ENCODE peak calls at places on chromosomes 16 and 17, in seven cellular contexts. One of them, this sample, is unnamed.

GRCh38 chr16:52578829-52579193 is 31.9 kb upstream of the TOX3 start:
- DNase-seq in SK-N-SH: no peak
- DNase-seq in ovary: no peak
- DNase-seq in neural progenitor cell: no peak
- DNase-seq in psoas muscle: no peak
- DNase-seq in left ventricle myocardium inferior: no peak
- DNase-seq in body of pancreas: no peak
- DNase-seq in this sample: no peak

GRCh38 chr17:77506371-77506991 is 365.7 kb downstream of the SEC14L1 start:
- DNase-seq in SK-N-SH: peak; percentile 36
- DNase-seq in ovary: no peak
- DNase-seq in neural progenitor cell: no peak
- DNase-seq in psoas muscle: no peak
- DNase-seq in left ventricle myocardium inferior: no peak
- DNase-seq in body of pancreas: no peak
- DNase-seq in this sample: no peak

GRCh38 chr17:29140631-29141483 is 39.3 kb downstream of the MYO18A start:
- DNase-seq in SK-N-SH: peak; percentile 73
- DNase-seq in ovary: no peak
- DNase-seq in neural progenitor cell: peak; percentile 42
- DNase-seq in psoas muscle: no peak
- DNase-seq in left ventricle myocardium inferior: no peak
- DNase-seq in body of pancreas: no peak
- DNase-seq in this sample: peak; percentile 26

GRCh38 chr17:68461589-68461988 is 4.3 kb upstream of the WIPI1 start:
- DNase-seq in SK-N-SH: no peak
- DNase-seq in ovary: no peak
- DNase-seq in neural progenitor cell: no peak
- DNase-seq in psoas muscle: peak; percentile 57
- DNase-seq in left ventricle myocardium inferior: no peak
- DNase-seq in body of pancreas: peak; percentile 22
- DNase-seq in this sample: no peak

GRCh38 chr17:78414178-78415162 is 36.0 kb downstream of the PGS1 start:
- DNase-seq in SK-N-SH: no peak
- DNase-seq in ovary: no peak
- DNase-seq in neural progenitor cell: no peak
- DNase-seq in psoas muscle: no peak
- DNase-seq in left ventricle myocardium inferior: no peak
- DNase-seq in body of pancreas: no peak
- DNase-seq in this sample: peak; percentile 32

GRCh38 chr16:49409121-49409520 is 35.5 kb downstream of the C16orf78 start:
- DNase-seq in SK-N-SH: no peak
- DNase-seq in ovary: no peak
- DNase-seq in neural progenitor cell: no peak
- DNase-seq in psoas muscle: no peak
- DNase-seq in left ventricle myocardium inferior: no peak
- DNase-seq in body of pancreas: no peak
- DNase-seq in this sample: no peak

GRCh38 chr17:34750004-34750403 is 170.6 kb downstream of the TMEM132E start:
- DNase-seq in SK-N-SH: no peak
- DNase-seq in ovary: no peak
- DNase-seq in neural progenitor cell: no peak
- DNase-seq in psoas muscle: no peak
- DNase-seq in left ventricle myocardium inferior: no peak
- DNase-seq in body of pancreas: no peak
- DNase-seq in this sample: no peak

GRCh38 chr16:23082161-23082788 is 67.0 kb downstream of the USP31 start:
- DNase-seq in SK-N-SH: peak; percentile 70
- DNase-seq in ovary: no peak
- DNase-seq in neural progenitor cell: no peak
- DNase-seq in psoas muscle: no peak
- DNase-seq in left ventricle myocardium inferior: no peak
- DNase-seq in body of pancreas: no peak
- DNase-seq in this sample: no peak

GRCh38 chr16:64933890-64934289 is 188.0 kb downstream of the CDH11 start:
- DNase-seq in SK-N-SH: no peak
- DNase-seq in ovary: no peak
- DNase-seq in neural progenitor cell: peak; percentile 7
- DNase-seq in psoas muscle: no peak
- DNase-seq in left ventricle myocardium inferior: peak; percentile 19
- DNase-seq in body of pancreas: no peak
- DNase-seq in this sample: no peak

GRCh38 chr16:72566174-72566573 is 394.2 kb upstream of the PMFBP1 start:
- DNase-seq in SK-N-SH: no peak
- DNase-seq in ovary: no peak
- DNase-seq in neural progenitor cell: no peak
- DNase-seq in psoas muscle: no peak
- DNase-seq in left ventricle myocardium inferior: no peak
- DNase-seq in body of pancreas: no peak
- DNase-seq in this sample: no peak

GRCh38 chr16:913817-914440 is 56.9 kb downstream of the LMF1 start:
- DNase-seq in SK-N-SH: no peak
- DNase-seq in ovary: no peak
- DNase-seq in neural progenitor cell: no peak
- DNase-seq in psoas muscle: no peak
- DNase-seq in left ventricle myocardium inferior: no peak
- DNase-seq in body of pancreas: no peak
- DNase-seq in this sample: no peak

GRCh38 chr17:31882571-31882970 is 18.9 kb downstream of the UTP6 start:
- DNase-seq in SK-N-SH: no peak
- DNase-seq in ovary: no peak
- DNase-seq in neural progenitor cell: no peak
- DNase-seq in psoas muscle: no peak
- DNase-seq in left ventricle myocardium inferior: no peak
- DNase-seq in body of pancreas: no peak
- DNase-seq in this sample: no peak

GRCh38 chr17:30831257-30831656 is 509 bp upstream of the ATAD5 start:
- DNase-seq in SK-N-SH: peak; percentile 30
- DNase-seq in ovary: no peak
- DNase-seq in neural progenitor cell: peak; percentile 43
- DNase-seq in psoas muscle: no peak
- DNase-seq in left ventricle myocardium inferior: no peak
- DNase-seq in body of pancreas: no peak
- DNase-seq in this sample: no peak

GRCh38 chr16:66135376-66135775 is 231.1 kb upstream of the CDH5 start:
- DNase-seq in SK-N-SH: no peak
- DNase-seq in ovary: peak; percentile 50
- DNase-seq in neural progenitor cell: no peak
- DNase-seq in psoas muscle: peak; percentile 31
- DNase-seq in left ventricle myocardium inferior: peak; percentile 58
- DNase-seq in body of pancreas: peak; percentile 19
- DNase-seq in this sample: no peak

GRCh38 chr16:31202402-31203385 is at the start of gene PYCARD:
- DNase-seq in SK-N-SH: peak; percentile 60
- DNase-seq in ovary: peak; percentile 34
- DNase-seq in neural progenitor cell: peak; percentile 49
- DNase-seq in psoas muscle: peak; percentile 67
- DNase-seq in left ventricle myocardium inferior: peak; percentile 74
- DNase-seq in body of pancreas: peak; percentile 40
- DNase-seq in this sample: no peak

DNA sequence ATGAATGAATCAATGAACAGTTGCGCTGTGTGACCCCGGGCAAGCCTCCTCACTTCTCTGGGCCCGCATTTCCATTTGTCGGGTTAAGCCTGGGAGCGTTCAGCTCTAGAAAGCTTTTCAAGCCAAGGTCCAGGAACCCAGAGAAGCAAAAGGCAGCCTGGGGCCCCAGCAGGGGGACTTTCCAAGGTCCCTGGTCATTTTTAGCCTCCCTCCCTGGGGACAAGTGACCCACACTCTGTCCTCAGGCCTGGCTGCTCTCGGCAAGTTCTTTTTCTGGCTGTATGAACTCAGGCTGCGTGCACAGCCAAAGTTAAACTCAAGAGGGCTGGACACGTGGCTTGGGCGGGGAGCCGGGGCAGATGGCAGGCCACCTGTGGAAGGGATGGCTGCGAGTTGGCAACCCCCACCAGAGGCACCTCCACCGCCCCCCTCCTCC is 41.4 kb upstream of the CIBAR2 start:
- DNase-seq in SK-N-SH: no peak
- DNase-seq in ovary: no peak
- DNase-seq in neural progenitor cell: no peak
- DNase-seq in psoas muscle: peak; percentile 75
- DNase-seq in left ventricle myocardium inferior: peak; percentile 78
- DNase-seq in body of pancreas: no peak
- DNase-seq in this sample: no peak
- TF ChIP-seq CTCF in SK-N-SH: no peak
- TF ChIP-seq CTCF in ovary: no peak
- TF ChIP-seq CTCF in neural progenitor cell: no peak
- TF ChIP-seq CTCF in psoas muscle: peak; percentile 10
- TF ChIP-seq CTCF in left ventricle myocardium inferior: no peak
- TF ChIP-seq CTCF in body of pancreas: no peak
- TF ChIP-seq CTCF in this sample: no peak

GRCh38 chr16:2228161-2228824 is 4.9 kb downstream of the E4F1 start:
- DNase-seq in SK-N-SH: no peak
- DNase-seq in ovary: no peak
- DNase-seq in neural progenitor cell: no peak
- DNase-seq in psoas muscle: no peak
- DNase-seq in left ventricle myocardium inferior: no peak
- DNase-seq in body of pancreas: no peak
- DNase-seq in this sample: no peak
- H3K36me3 ChIP-seq in SK-N-SH: peaks cover 48% of the 10 kb centered on the region
- H3K36me3 ChIP-seq in ovary: no peaks in the 10 kb centered on the region
- H3K36me3 ChIP-seq in neural progenitor cell: no peaks in the 10 kb centered on the region
- H3K36me3 ChIP-seq in psoas muscle: peaks cover 58% of the 10 kb centered on the region
- H3K36me3 ChIP-seq in left ventricle myocardium inferior: peaks cover 59% of the 10 kb centered on the region
- H3K36me3 ChIP-seq in body of pancreas: peaks cover 23% of the 10 kb centered on the region
- H3K36me3 ChIP-seq in this sample: peaks cover 16% of the 10 kb centered on the region

DNA sequence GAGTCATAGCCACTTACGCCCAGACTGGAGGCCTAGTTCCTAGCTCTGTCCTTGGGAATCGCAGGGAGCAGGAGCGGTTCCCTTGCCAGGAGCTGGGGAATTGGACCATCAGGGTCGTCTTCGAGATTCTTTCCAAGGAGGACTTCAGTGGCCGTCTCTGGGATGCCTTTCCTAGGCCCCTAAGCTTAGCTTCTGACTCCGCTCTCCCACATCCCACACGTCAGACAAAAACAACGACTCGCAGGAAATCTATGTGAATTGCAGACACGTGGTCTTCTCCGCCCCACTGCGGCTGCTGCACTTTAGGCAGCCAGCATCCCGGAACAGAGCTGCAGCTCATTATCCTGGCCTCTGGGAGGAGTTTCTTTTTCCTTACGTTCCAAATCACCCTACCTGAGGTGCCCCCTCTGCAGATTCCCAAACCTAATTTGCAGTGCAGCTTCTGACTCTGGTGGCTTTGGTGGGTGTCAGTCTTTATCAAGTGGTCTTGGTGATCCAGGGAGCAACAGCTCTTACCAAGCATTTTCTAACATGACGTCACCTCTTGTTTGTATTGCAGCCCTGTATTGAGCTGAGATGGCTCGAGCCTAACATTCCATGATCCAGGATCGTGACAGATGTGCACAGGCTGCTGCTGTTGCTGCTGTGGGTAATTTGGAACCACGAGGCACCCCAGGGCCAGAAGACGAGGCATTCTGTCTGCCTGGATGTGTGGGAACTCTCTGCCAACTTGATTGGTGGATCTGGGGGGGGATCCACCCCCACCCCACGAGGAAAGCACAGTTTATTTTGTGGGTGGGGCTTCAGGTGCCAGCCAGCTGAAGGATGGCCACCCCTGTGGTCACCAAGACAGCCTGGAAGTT is 1.1 kb downstream of the KATNB1 start:
- DNase-seq in SK-N-SH: peak; percentile 62
- DNase-seq in ovary: no peak
- DNase-seq in neural progenitor cell: peak; percentile 67
- DNase-seq in psoas muscle: no peak
- DNase-seq in left ventricle myocardium inferior: peak; percentile 16
- DNase-seq in body of pancreas: peak; percentile 51
- DNase-seq in this sample: peak; percentile 54
- TF ChIP-seq CTCF in SK-N-SH: peak; percentile 28
- TF ChIP-seq CTCF in ovary: no peak
- TF ChIP-seq CTCF in neural progenitor cell: no peak
- TF ChIP-seq CTCF in psoas muscle: no peak
- TF ChIP-seq CTCF in left ventricle myocardium inferior: peak; percentile 20
- TF ChIP-seq CTCF in body of pancreas: no peak
- TF ChIP-seq CTCF in this sample: no peak

GRCh38 chr17:82963104-82963950 is 116.1 kb upstream of the METRNL start:
- DNase-seq in SK-N-SH: peak; percentile 79
- DNase-seq in ovary: peak; percentile 77
- DNase-seq in neural progenitor cell: peak; percentile 86
- DNase-seq in psoas muscle: peak; percentile 81
- DNase-seq in left ventricle myocardium inferior: peak; percentile 86
- DNase-seq in body of pancreas: peak; percentile 67
- DNase-seq in this sample: peak; percentile 14
- H3K36me3 ChIP-seq in SK-N-SH: no peaks in the 10 kb centered on the region
- H3K36me3 ChIP-seq in ovary: no peaks in the 10 kb centered on the region
- H3K36me3 ChIP-seq in neural progenitor cell: no peaks in the 10 kb centered on the region
- H3K36me3 ChIP-seq in psoas muscle: no peaks in the 10 kb centered on the region
- H3K36me3 ChIP-seq in left ventricle myocardium inferior: no peaks in the 10 kb centered on the region
- H3K36me3 ChIP-seq in body of pancreas: no peaks in the 10 kb centered on the region
- H3K36me3 ChIP-seq in this sample: peaks cover 3% of the 10 kb centered on the region

GRCh38 chr16:71288890-71289731 is at the start of gene CMTR2:
- DNase-seq in SK-N-SH: peak; percentile 96
- DNase-seq in ovary: peak; percentile 94
- DNase-seq in neural progenitor cell: peak; percentile 100
- DNase-seq in psoas muscle: peak; percentile 96
- DNase-seq in left ventricle myocardium inferior: peak; percentile 95
- DNase-seq in body of pancreas: peak; percentile 96
- DNase-seq in this sample: peak; percentile 83
- TF ChIP-seq CTCF in SK-N-SH: no peak
- TF ChIP-seq CTCF in ovary: no peak
- TF ChIP-seq CTCF in neural progenitor cell: no peak
- TF ChIP-seq CTCF in psoas muscle: no peak
- TF ChIP-seq CTCF in left ventricle myocardium inferior: no peak
- TF ChIP-seq CTCF in body of pancreas: no peak
- TF ChIP-seq CTCF in this sample: no peak

This sample was measured in CD8-positive, alpha-beta T cell.